ENCODE peak calls at places on chromosome 11, in ten cellular contexts. W is stimulated activated CD8-positive, alpha-beta memory T cell treated with anti-CD3 and anti-CD28 coated beads, Interleukin-15, amount 100 ng/mL, for 1 hour; U is adipocyte; F is AG09319; O is RPMI8226; B is stimulated activated CD4-positive, alpha-beta T cell treated with anti-CD3 and anti-CD28 coated beads, Interleukin-1b, Interleukin-23, amount 100 ng/mL, for 1 hour; Y is HEK293T; E is spleen; D is GM13976; J is NCI-H1092. H is an unnamed sample.
A peak's percentile ranks its signal among the peaks of the same experiment; 100 is the strongest.

GRCh38 chr11:10456519-10456918 is 1.5 kb downstream of the AMPD3 start:
- DNase-seq in W (no peak), U (no peak), F (no peak), O (peak; percentile 50), B (no peak), Y (no peak), E (peak; percentile 80), D (no peak), J (peak; percentile 64), H (peak; percentile 85)

GRCh38 chr11:14774738-14775137 is 117.3 kb downstream of the CYP2R1 start:
- DNase-seq in W (no peak), U (no peak), F (no peak), O (no peak), B (no peak), Y (no peak), E (no peak), D (no peak), J (no peak), H (no peak)

GRCh38 chr11:108927791-108928545 is 263.1 kb downstream of the DDX10 start:
- DNase-seq in W (no peak), U (no peak), F (no peak), O (no peak), B (no peak), Y (no peak), E (no peak), D (no peak), J (no peak), H (no peak)

GRCh38 chr11:11163256-11163655 is 189.8 kb downstream of the CSNK2A3 start:
- DNase-seq in W (no peak), U (peak; percentile 37), F (no peak), O (no peak), B (no peak), Y (peak; percentile 52), E (no peak), D (no peak), J (no peak), H (peak; percentile 14)

GRCh38 chr11:77175869-77176539 is 48.0 kb downstream of the MYO7A start:
- DNase-seq in W (no peak), U (no peak), F (no peak), O (no peak), B (no peak), Y (no peak), E (peak; percentile 86), D (no peak), J (no peak), H (no peak)

GRCh38 chr11:91596111-91596510 is 628.5 kb upstream of the FAT3 start:
- DNase-seq in W (no peak), U (no peak), F (no peak), O (no peak), B (no peak), Y (no peak), E (no peak), D (no peak), J (no peak), H (no peak)

GRCh38 chr11:117449111-117449693 is 121.5 kb downstream of the CEP164 start:
- DNase-seq in W (no peak), U (no peak), F (no peak), O (no peak), B (no peak), Y (no peak), E (peak; percentile 64), D (no peak), J (no peak), H (no peak)

GRCh38 chr11:69966910-69967309 is 111.2 kb upstream of the ANO1 start:
- DNase-seq in W (no peak), U (no peak), F (no peak), O (no peak), B (no peak), Y (no peak), E (no peak), D (no peak), J (no peak), H (no peak)

GRCh38 chr11:77475206-77475605 is 1.3 kb upstream of the PAK1 start:
- DNase-seq in W (no peak), U (no peak), F (no peak), O (no peak), B (no peak), Y (no peak), E (no peak), D (no peak), J (no peak), H (no peak)

GRCh38 chr11:18501629-18502028 is 25.1 kb downstream of the TSG101 start:
- DNase-seq in W (no peak), U (no peak), F (no peak), O (no peak), B (no peak), Y (no peak), E (no peak), D (no peak), J (no peak), H (no peak)

GRCh38 chr11:92461478-92461877 is 236.9 kb downstream of the FAT3 start:
- DNase-seq in W (no peak), U (no peak), F (no peak), O (no peak), B (no peak), Y (no peak), E (no peak), D (no peak), J (no peak), H (no peak)

GRCh38 chr11:124863137-124863825 is 2.0 kb upstream of the ROBO3 start:
- DNase-seq in W (no peak), U (peak; percentile 69), F (no peak), O (no peak), B (no peak), Y (no peak), E (no peak), D (no peak), J (no peak), H (no peak)

GRCh38 chr11:116294630-116295029 is 478.2 kb downstream of the BUD13 start:
- DNase-seq in W (no peak), U (peak; percentile 2), F (no peak), O (no peak), B (no peak), Y (no peak), E (no peak), D (no peak), J (no peak), H (no peak)

GRCh38 chr11:74989269-74989655 is 529 bp downstream of the NEU3 start:
- DNase-seq in W (no peak), U (no peak), F (no peak), O (peak; percentile 56), B (no peak), Y (peak; percentile 13), E (no peak), D (no peak), J (no peak), H (peak; percentile 31)

GRCh38 chr11:102467080-102467708 is 14.6 kb upstream of the TMEM123 start:
- DNase-seq in W (no peak), U (no peak), F (no peak), O (no peak), B (no peak), Y (no peak), E (no peak), D (no peak), J (no peak), H (no peak)

GRCh38 chr11:69351460-69351859 is 57.5 kb downstream of the MYEOV start:
- DNase-seq in W (no peak), U (peak; percentile 52), F (no peak), O (no peak), B (no peak), Y (no peak), E (no peak), D (no peak), J (no peak), H (no peak)

GRCh38 chr11:82895437-82896091 is 4.7 kb downstream of the PRCP start:
- DNase-seq in W (no peak), U (no peak), F (no peak), O (peak; percentile 14), B (no peak), Y (no peak), E (no peak), D (peak; percentile 46), J (no peak), H (peak; percentile 48)

GRCh38 chr11:79227732-79228416 is 213.0 kb downstream of the TENM4 start:
- DNase-seq in W (no peak), U (no peak), F (no peak), O (no peak), B (no peak), Y (no peak), E (no peak), D (no peak), J (no peak), H (no peak)

GRCh38 chr11:15707971-15708370 is 593.2 kb downstream of the INSC start:
- DNase-seq in W (no peak), U (peak; percentile 95), F (peak; percentile 28), O (no peak), B (no peak), Y (no peak), E (no peak), D (no peak), J (peak; percentile 62), H (no peak)

GRCh38 chr11:44673691-44674090 is 53.1 kb upstream of the TSPAN18 start:
- DNase-seq in W (no peak), U (no peak), F (no peak), O (no peak), B (no peak), Y (no peak), E (no peak), D (no peak), J (no peak), H (no peak)

GRCh38 chr11:70948855-70949551 is 303.4 kb downstream of the SHANK2 start:
- DNase-seq in W (no peak), U (no peak), F (no peak), O (no peak), B (no peak), Y (no peak), E (no peak), D (no peak), J (peak; percentile 93), H (no peak)

GRCh38 chr11:197741-198235 is 4.9 kb downstream of the SCGB1C1 start:
- DNase-seq in W (no peak), U (no peak), F (no peak), O (no peak), B (no peak), Y (no peak), E (peak; percentile 58), D (no peak), J (no peak), H (no peak)

GRCh38 chr11:62402226-62402625 is 16.6 kb upstream of the SCGB1A1 start:
- DNase-seq in W (no peak), U (no peak), F (no peak), O (no peak), B (no peak), Y (no peak), E (peak; percentile 88), D (no peak), J (no peak), H (no peak)

GRCh38 chr11:12094872-12095800 is 15.3 kb upstream of the MICAL2 start:
- DNase-seq in W (no peak), U (no peak), F (no peak), O (no peak), B (no peak), Y (no peak), E (no peak), D (no peak), J (no peak), H (no peak)